ENCODE peak calls at places on chromosome 18, in four cellular contexts. U is HepG2, A is heart left ventricle, C is neural progenitor cell. W is an unnamed sample.

GRCh38 chr18:23884712-23885375 is 129.7 kb upstream of the TTC39C start:
- DNase-seq in U (peak; percentile 12), A (no peak), C (no peak), W (no peak)

GRCh38 chr18:30987479-30988241 is 54.9 kb downstream of the DSC3 start:
- DNase-seq in U (no peak), A (no peak), C (no peak), W (no peak)

GRCh38 chr18:51108330-51108729 is 78.3 kb downstream of the SMAD4 start:
- DNase-seq in U (no peak), A (no peak), C (no peak), W (no peak)

GRCh38 chr18:11501352-11501751 is 108.0 kb upstream of the SLC35G4 start:
- DNase-seq in U (peak; percentile 68), A (no peak), C (no peak), W (no peak)

GRCh38 chr18:48459016-48459415 is 49.8 kb upstream of the ZBTB7C start:
- DNase-seq in U (no peak), A (no peak), C (no peak), W (no peak)

GRCh38 chr18:79385749-79386341 is 9.9 kb upstream of the NFATC1 start:
- DNase-seq in U (no peak), A (no peak), C (no peak), W (no peak)

GRCh38 chr18:41170346-41170745 is 784.7 kb upstream of the PIK3C3 start:
- DNase-seq in U (no peak), A (no peak), C (no peak), W (no peak)

GRCh38 chr18:55345103-55345950 is 242.7 kb downstream of the TCF4 start:
- DNase-seq in U (no peak), A (no peak), C (no peak), W (no peak)

GRCh38 chr18:40431071-40431998 is 1523.7 kb upstream of the PIK3C3 start:
- DNase-seq in U (no peak), A (no peak), C (no peak), W (no peak)

GRCh38 chr18:22238036-22238435 is 68.6 kb downstream of the GATA6 start:
- DNase-seq in U (no peak), A (no peak), C (no peak), W (no peak)

GRCh38 chr18:36828157-36828629 is 609 bp downstream of the TPGS2 start:
- DNase-seq in U (peak; percentile 16), A (no peak), C (peak; percentile 73), W (no peak)

GRCh38 chr18:53701697-53702096 is 522.8 kb downstream of the MBD2 start:
- DNase-seq in U (no peak), A (no peak), C (no peak), W (no peak)

GRCh38 chr18:25467226-25468065 is 115.5 kb upstream of the ZNF521 start:
- DNase-seq in U (no peak), A (peak; percentile 87), C (peak; percentile 37), W (peak; percentile 30)

GRCh38 chr18:44974174-44974573 is 293.5 kb downstream of the SETBP1 start:
- DNase-seq in U (no peak), A (no peak), C (no peak), W (no peak)

GRCh38 chr18:52652451-52652850 is 312.5 kb downstream of the DCC start:
- DNase-seq in U (no peak), A (no peak), C (no peak), W (no peak)

GRCh38 chr18:73942081-73942625 is 205.5 kb downstream of the FBXO15 start:
- DNase-seq in U (no peak), A (no peak), C (no peak), W (no peak)

GRCh38 chr18:37355772-37356171 is 209.8 kb downstream of the CELF4 start:
- DNase-seq in U (no peak), A (no peak), C (no peak), W (no peak)

GRCh38 chr18:37574113-37574512 is 8.5 kb upstream of the CELF4 start:
- DNase-seq in U (no peak), A (no peak), C (no peak), W (no peak)

GRCh38 chr18:50636366-50637057 is 76.6 kb downstream of the MAPK4 start:
- DNase-seq in U (no peak), A (no peak), C (no peak), W (no peak)

GRCh38 chr18:55862693-55863485 is 274.9 kb upstream of the TCF4 start:
- DNase-seq in U (no peak), A (no peak), C (peak; percentile 31), W (no peak)

GRCh38 chr18:25298853-25299274 is 53.1 kb downstream of the ZNF521 start:
- DNase-seq in U (no peak), A (peak; percentile 47), C (no peak), W (peak; percentile 98)

GRCh38 chr18:75698861-75699260 is 271.4 kb upstream of the SMIM21 start:
- DNase-seq in U (no peak), A (no peak), C (no peak), W (no peak)

GRCh38 chr18:44729631-44730101 is 49.0 kb downstream of the SETBP1 start:
- DNase-seq in U (no peak), A (no peak), C (no peak), W (peak; percentile 36)

GRCh38 chr18:23136326-23137092 is 1.2 kb downstream of the CABLES1 start:
- DNase-seq in U (no peak), A (peak; percentile 64), C (peak; percentile 41), W (no peak)

GRCh38 chr18:44731866-44732555 is 51.3 kb downstream of the SETBP1 start:
- DNase-seq in U (no peak), A (no peak), C (no peak), W (no peak)

GRCh38 chr18:80172056-80172455 is 63.0 kb downstream of the ADNP2 start:
- DNase-seq in U (no peak), A (no peak), C (no peak), W (no peak)

GRCh38 chr18:24915547-24915946 is 436.4 kb downstream of the ZNF521 start:
- DNase-seq in U (no peak), A (no peak), C (no peak), W (peak; percentile 25)

GRCh38 chr18:44537521-44537920 is 143.2 kb upstream of the SETBP1 start:
- DNase-seq in U (no peak), A (no peak), C (no peak), W (peak; percentile 93)

GRCh38 chr18:55593888-55594287 is 5.9 kb upstream of the TCF4 start:
- DNase-seq in U (no peak), A (no peak), C (no peak), W (no peak)

GRCh38 chr18:80109676-80110078 is 615 bp downstream of the ADNP2 start:
- DNase-seq in U (no peak), A (peak; percentile 39), C (peak; percentile 75), W (no peak)

GRCh38 chr18:79494936-79495335 is 99.2 kb downstream of the NFATC1 start:
- DNase-seq in U (no peak), A (no peak), C (no peak), W (no peak)

DNA sequence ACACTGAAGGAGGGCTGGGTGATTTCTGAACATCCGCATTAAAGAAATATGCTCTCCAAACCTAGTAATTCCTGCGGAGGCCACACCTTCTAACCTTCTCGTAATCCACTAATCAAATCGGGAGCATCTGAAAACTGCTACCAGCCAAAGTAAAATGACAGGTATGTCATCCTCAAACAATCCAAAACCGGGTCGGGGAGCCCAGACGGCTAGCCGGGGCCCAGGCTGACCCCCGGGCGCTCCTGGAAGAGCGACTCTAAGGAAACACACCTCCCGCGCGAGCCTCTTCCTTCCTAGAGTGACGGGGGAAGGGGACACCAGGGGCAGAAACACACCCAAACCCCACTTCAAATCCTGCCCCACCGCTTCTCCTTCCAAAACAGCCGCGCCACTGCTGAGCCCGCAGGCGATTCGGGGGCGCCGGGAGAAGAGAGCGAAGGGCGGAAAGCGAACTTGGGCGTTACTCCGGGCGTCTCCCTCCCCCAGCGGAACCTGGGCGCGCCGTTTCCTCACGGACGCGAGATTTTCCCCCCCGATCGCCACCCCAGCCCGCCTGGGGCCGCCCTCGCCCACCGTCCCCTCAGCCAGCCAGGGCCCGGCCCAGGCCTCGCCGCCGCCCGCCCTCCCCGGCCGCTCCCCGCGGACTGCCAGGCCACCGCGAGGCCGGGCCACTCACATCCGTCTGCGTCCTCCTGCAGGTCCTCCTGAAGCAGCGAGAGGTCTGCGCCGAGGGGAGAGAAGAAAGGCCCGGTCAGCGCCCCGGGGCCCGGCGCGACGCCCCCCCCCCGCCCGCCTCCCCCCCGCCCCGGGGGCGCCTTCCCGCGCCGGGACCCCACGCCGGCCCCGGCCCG is 584 bp downstream of the PPP4R1 start:
- DNase-seq in U (peak; percentile 39), A (peak; percentile 73), C (peak; percentile 76), W (no peak)
- TF ChIP-seq CTCF in U (peak; percentile 35), A (no peak), C (no peak), W (no peak)

GRCh38 chr18:269480-270090 is 1.7 kb upstream of the THOC1 start:
- DNase-seq in U (peak; percentile 50), A (no peak), C (no peak), W (no peak)
- H3K4me3 ChIP-seq in U (peak overlapping the region; percentile 89), A (no peak overlapping the region), C (peak overlapping the region; percentile 69), W (peak overlapping the region; percentile 91)

GRCh38 chr18:35776481-35776880 is 194.9 kb downstream of the GALNT1 start:
- DNase-seq in U (no peak), A (no peak), C (no peak), W (no peak)

GRCh38 chr18:35778850-35779634 is 193.4 kb upstream of the RMP24 start:
- DNase-seq in U (no peak), A (peak; percentile 37), C (no peak), W (peak; percentile 20)

GRCh38 chr18:35775887-35776286 is 194.3 kb downstream of the GALNT1 start:
- DNase-seq in U (no peak), A (no peak), C (peak; percentile 63), W (no peak)

GRCh38 chr18:35780937-35781336 is 191.5 kb upstream of the RMP24 start:
- DNase-seq in U (no peak), A (no peak), C (no peak), W (no peak)

DNA sequence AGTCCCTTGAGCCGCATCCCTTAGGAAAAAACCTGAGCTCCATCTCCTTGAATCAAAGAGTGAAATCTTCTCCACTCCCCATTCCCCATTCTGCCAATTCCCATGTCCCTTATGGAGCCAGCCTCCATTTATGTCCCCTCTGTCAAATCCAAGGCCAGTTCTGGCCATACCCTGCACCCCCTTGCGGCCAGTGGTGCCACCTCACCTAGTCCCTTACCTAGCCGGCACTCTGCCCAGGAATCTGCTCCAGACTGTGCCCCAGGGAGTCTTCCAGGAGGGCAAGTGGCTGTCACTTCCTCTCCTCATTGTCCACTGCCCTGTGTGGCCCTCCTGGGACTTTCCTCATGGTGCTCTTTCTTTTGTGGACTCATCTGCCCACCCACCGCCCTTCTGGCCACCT is 195.4 kb upstream of the RMP24 start:
- DNase-seq in U (peak; percentile 16), A (no peak), C (no peak), W (no peak)
- TF ChIP-seq CTCF in U (peak; percentile 66), A (no peak), C (no peak), W (peak; percentile 11)

GRCh38 chr18:59823611-59824195 is 76.1 kb upstream of the PMAIP1 start:
- DNase-seq in U (peak; percentile 60), A (peak; percentile 60), C (peak; percentile 89), W (peak; percentile 54)

GRCh38 chr18:59822612-59823275 is 77.1 kb upstream of the PMAIP1 start:
- DNase-seq in U (no peak), A (no peak), C (no peak), W (no peak)

GRCh38 chr18:59820663-59821062 is 79.1 kb upstream of the PMAIP1 start:
- DNase-seq in U (no peak), A (no peak), C (no peak), W (peak; percentile 21)

GRCh38 chr18:59818769-59819168 is 81.0 kb upstream of the PMAIP1 start:
- DNase-seq in U (no peak), A (no peak), C (no peak), W (no peak)

DNA sequence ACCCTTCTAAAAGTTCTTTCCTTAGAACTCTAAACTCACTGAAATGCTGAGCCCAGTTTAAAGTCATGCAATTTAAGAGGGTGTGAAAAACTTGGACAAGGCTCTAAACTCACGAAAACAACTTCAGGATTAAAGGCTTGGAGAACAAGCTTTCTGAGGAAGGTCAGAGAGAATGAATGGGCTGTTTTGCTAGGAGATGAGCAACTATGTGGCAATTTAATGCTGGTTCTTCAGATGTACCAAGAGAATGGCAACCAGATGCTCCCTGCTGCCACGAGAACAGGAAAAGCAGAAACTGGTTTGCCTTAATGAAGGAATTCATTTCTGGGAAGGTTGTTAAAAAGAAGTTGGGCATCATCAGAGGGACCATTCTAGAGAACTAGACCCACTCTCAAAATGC is 77.8 kb upstream of the PMAIP1 start:
- DNase-seq in U (no peak), A (no peak), C (no peak), W (no peak)
- H3K4me3 ChIP-seq in U (no peak overlapping the region), A (no peak overlapping the region), C (no peak overlapping the region), W (no peak overlapping the region)